ENCODE peak calls at places on chromosomes 16 and 17, in four cellular contexts. C is endothelial cell, R is adrenal gland, D is AG04450. V is an unnamed sample.

GRCh38 chr17:50206604-50207293 is 5.3 kb upstream of the COL1A1 start:
- DNase-seq in C (peak; percentile 57), R (no peak), D (no peak), V (peak; percentile 65)

GRCh38 chr16:88700636-88701482 is 5.3 kb downstream of the RNF166 start:
- DNase-seq in C (peak; percentile 76), R (peak; percentile 82), D (peak; percentile 46), V (no peak)

GRCh38 chr17:69466905-69467630 is 52.6 kb downstream of the MAP2K6 start:
- DNase-seq in C (peak; percentile 46), R (no peak), D (no peak), V (no peak)

GRCh38 chr17:43559161-43559816 is 13.1 kb upstream of the ETV4 start:
- DNase-seq in C (no peak), R (peak; percentile 60), D (no peak), V (no peak)

GRCh38 chr17:76983075-76983411 is 114.8 kb downstream of the MGAT5B start:
- DNase-seq in C (peak; percentile 18), R (no peak), D (no peak), V (no peak)

GRCh38 chr16:86133847-86134375 is 234.9 kb downstream of the IRF8 start:
- DNase-seq in C (no peak), R (no peak), D (no peak), V (no peak)

GRCh38 chr17:76679242-76679641 is 31.5 kb downstream of the MXRA7 start:
- DNase-seq in C (no peak), R (no peak), D (no peak), V (no peak)

GRCh38 chr17:44198721-44199552 is 747 bp downstream of the ATXN7L3 start:
- DNase-seq in C (peak; percentile 77), R (peak; percentile 74), D (no peak), V (peak; percentile 41)

GRCh38 chr17:76135810-76136188 is 5.2 kb downstream of the FOXJ1 start:
- DNase-seq in C (no peak), R (no peak), D (no peak), V (no peak)

GRCh38 chr16:9072806-9073341 is 18.6 kb upstream of the HAPSTR1 start:
- DNase-seq in C (no peak), R (no peak), D (peak; percentile 83), V (no peak)

GRCh38 chr17:75691371-75692290 is 24.5 kb downstream of the SAP30BP start:
- DNase-seq in C (no peak), R (no peak), D (no peak), V (no peak)

GRCh38 chr17:39913989-39914388 is 4.4 kb downstream of the GSDMB start:
- DNase-seq in C (no peak), R (no peak), D (no peak), V (no peak)

GRCh38 chr17:30405161-30405560 is 26.4 kb downstream of the CPD start:
- DNase-seq in C (no peak), R (no peak), D (no peak), V (no peak)

GRCh38 chr16:22425036-22425801 is 50.8 kb upstream of the CDR2 start:
- DNase-seq in C (no peak), R (peak; percentile 59), D (no peak), V (no peak)

GRCh38 chr17:57948555-57949420 is 6.4 kb downstream of the CUEDC1 start:
- DNase-seq in C (no peak), R (peak; percentile 33), D (peak; percentile 60), V (no peak)

GRCh38 chr17:45156242-45156641 is 5.4 kb upstream of the HEXIM2 start:
- DNase-seq in C (no peak), R (no peak), D (no peak), V (no peak)

GRCh38 chr17:19013806-19014627 is 9.5 kb upstream of the FAM83G start:
- DNase-seq in C (no peak), R (no peak), D (no peak), V (no peak)

GRCh38 chr17:44969144-44969780 is 1.2 kb upstream of the C1QL1 start:
- DNase-seq in C (no peak), R (no peak), D (no peak), V (no peak)

GRCh38 chr17:61660726-61661125 is 69.7 kb upstream of the NACA2 start:
- DNase-seq in C (no peak), R (no peak), D (no peak), V (no peak)

GRCh38 chr17:77375917-77376651 is 235.3 kb downstream of the SEC14L1 start:
- DNase-seq in C (no peak), R (peak; percentile 37), D (peak; percentile 65), V (no peak)

GRCh38 chr16:85402910-85403692 is 210.0 kb upstream of the GSE1 start:
- DNase-seq in C (peak; percentile 31), R (peak; percentile 45), D (no peak), V (no peak)

GRCh38 chr17:44543213-44543904 is 13.9 kb upstream of the FZD2 start:
- DNase-seq in C (peak; percentile 33), R (no peak), D (peak; percentile 88), V (no peak)

GRCh38 chr17:1646199-1646875 is 805 bp upstream of the SCARF1 start:
- DNase-seq in C (no peak), R (no peak), D (no peak), V (no peak)

GRCh38 chr17:75897076-75898019 is 597 bp upstream of the TRIM65 start:
- DNase-seq in C (no peak), R (no peak), D (no peak), V (no peak)

GRCh38 chr16:27520982-27521673 is 28.6 kb downstream of the GTF3C1 start:
- DNase-seq in C (no peak), R (peak; percentile 24), D (no peak), V (no peak)

DNA sequence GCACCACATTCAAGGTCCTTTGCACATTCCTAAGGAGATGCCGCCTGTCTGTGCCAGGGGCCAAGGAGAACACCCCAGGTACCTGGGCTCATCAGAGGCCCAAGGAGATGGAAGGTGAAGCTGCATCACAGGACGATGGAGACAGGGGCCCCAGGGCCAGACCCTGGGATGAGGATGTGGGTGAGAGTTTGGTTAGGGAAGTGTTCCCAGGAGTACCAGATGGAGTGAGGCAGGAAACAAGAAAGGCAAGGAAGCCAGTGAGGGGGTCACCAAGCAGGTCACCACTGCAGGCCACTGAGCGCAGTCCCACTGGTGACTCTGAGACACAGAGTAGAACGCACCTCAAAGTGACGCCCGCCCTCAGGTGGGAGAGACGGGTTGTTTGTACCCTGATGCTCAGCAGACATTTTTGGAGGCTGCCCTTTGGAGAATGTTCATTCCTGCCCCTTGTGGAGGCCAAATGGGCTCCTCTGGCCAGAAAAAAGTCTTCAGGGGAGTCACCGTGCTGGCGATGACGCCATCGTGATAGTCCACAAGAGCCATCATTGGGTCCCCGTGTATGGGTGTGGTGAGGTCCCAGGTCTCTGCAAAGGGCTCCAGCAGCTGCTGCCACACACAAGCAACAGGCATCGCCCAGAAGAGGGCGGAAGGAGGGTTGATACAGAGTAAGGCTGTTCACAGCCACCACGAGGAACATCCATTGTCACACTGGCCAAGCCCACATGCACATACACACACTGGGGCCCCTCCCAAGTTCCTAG is 57.5 kb downstream of the BEAN1 start:
- DNase-seq in C (no peak), R (no peak), D (no peak), V (no peak)
- TF ChIP-seq CTCF in C (no peak), R (no peak), D (no peak), V (no peak)

GRCh38 chr16:17053536-17054160 is 417.1 kb downstream of the XYLT1 start:
- DNase-seq in C (no peak), R (no peak), D (no peak), V (no peak)
- TF ChIP-seq CTCF in C (no peak), R (no peak), D (no peak), V (peak; percentile 23)

GRCh38 chr17:18004901-18005305 is 32.2 kb downstream of the DRC3 start:
- DNase-seq in C (no peak), R (no peak), D (no peak), V (no peak)
- TF ChIP-seq CTCF in C (peak; percentile 39), R (no peak), D (peak; percentile 53), V (peak; percentile 46)

GRCh38 chr16:30092373-30093010 is 768 bp upstream of the TBX6 start:
- DNase-seq in C (peak; percentile 92), R (peak; percentile 69), D (no peak), V (peak; percentile 76)
- TF ChIP-seq CTCF in C (no peak), R (peak; percentile 60), D (peak; percentile 62), V (peak; percentile 64)

DNA sequence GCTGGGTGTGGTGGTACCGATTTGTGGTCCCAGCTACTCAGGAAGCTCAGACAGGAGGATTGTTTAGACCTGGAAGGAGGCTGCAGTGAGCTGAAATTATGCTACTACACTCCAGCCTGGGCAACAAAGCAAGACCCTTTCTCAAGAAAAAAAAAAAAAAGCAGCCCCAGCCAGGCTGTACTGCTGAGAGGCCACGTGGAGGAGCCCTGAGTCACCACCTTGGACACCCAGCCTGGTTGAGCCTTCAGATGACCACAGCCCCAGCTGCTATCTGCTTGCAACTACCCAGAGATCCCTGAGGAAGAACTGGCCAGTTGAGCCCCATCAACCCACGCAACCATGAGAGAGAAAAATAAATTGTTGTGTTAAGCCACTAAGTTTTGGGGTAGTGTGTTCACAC is 23.6 kb upstream of the GPRC5C start:
- DNase-seq in C (no peak), R (no peak), D (no peak), V (no peak)
- TF ChIP-seq CTCF in C (no peak), R (no peak), D (no peak), V (no peak)

DNA sequence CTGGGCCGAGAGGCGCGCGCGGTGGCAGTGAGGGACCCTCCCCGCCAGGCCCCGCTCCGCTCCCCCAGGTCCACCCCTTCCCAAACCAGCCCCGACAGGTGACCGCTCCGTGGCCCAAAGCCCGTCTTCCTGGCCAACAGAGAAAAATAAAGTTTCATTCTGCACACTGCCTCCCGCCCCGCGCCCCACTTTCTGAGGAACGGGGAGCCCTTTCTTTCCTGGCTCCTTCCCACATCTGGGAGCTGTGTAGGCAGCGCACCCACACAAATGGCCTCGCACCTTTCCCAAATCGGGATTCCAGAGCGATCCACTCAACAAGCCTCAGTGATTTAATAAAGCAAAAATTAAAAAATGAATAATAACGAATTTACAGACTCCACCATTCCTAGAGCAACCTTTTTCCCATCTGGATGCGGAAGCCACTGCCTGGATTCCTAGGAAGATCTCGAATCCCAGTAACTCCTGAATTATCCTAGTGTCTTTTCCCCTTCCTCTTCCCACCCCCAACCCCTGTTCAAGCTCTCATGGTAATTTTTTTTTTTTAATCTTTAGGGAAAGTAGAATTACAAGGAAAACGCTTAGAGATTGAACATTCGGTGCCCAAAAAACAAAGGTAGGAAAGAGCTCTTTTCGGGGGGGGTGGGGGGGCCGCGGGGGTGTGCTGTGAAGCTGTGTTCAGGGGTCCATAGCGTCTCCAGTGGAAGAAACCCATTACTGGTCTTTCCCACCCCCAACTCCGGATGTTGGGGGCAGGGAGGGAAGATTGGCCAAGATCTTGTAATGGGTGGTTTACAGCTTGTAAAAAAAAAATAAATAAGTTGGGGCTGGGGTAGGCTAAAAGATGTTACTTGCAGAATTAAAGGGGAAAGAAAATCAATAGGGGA is 1.6 kb downstream of the IGF2BP1 start:
- DNase-seq in C (peak; percentile 53), R (no peak), D (no peak), V (no peak)
- TF ChIP-seq CTCF in C (no peak), R (no peak), D (peak; percentile 45), V (no peak)

GRCh38 chr16:49755291-49755611 is 100.7 kb downstream of the ZNF423 start:
- DNase-seq in C (peak; percentile 54), R (no peak), D (peak; percentile 3), V (no peak)
- TF ChIP-seq CTCF in C (peak; percentile 23), R (peak; percentile 30), D (peak; percentile 49), V (peak; percentile 51)